ENCODE peak calls at places on chromosomes 4 and X, in four cellular contexts. C is AG04449, Y is AG09309, J is progenitor cell of endocrine pancreas. L is an unnamed sample.

GRCh38 chr4:133559987-133560386 is 410.9 kb downstream of the PCDH10 start:
- DNase-seq in J (no peak), Y (no peak), C (no peak), L (no peak)

GRCh38 chr4:3344104-3344503 is 51.3 kb downstream of the RGS12 start:
- DNase-seq in C (no peak), J (no peak), Y (no peak), L (no peak)

GRCh38 chrX:40719218-40719617 is 16.1 kb downstream of the MED14 start:
- DNase-seq in Y (no peak), C (no peak), J (no peak), L (no peak)

GRCh38 chr4:154329268-154329858 is 162.2 kb downstream of the DCHS2 start:
- DNase-seq in Y (no peak), C (no peak), J (no peak), L (peak)

GRCh38 chr4:8938623-8939022 is 67.0 kb upstream of the HMX1 start:
- DNase-seq in C (no peak), J (no peak), Y (no peak), L (no peak)

GRCh38 chr4:99652596-99653436 is 4.8 kb downstream of the C4orf54 start:
- DNase-seq in J (no peak), Y (no peak), C (no peak), L (no peak)

GRCh38 chr4:129545599-129546278 is 449.8 kb downstream of the C4orf33 start:
- DNase-seq in C (no peak), Y (no peak), J (no peak), L (no peak)

GRCh38 chr4:128371004-128371777 is 83.6 kb upstream of the PGRMC2 start:
- DNase-seq in C (peak), Y (no peak), J (no peak), L (no peak)

GRCh38 chr4:22465349-22465748 is 50.5 kb downstream of the ADGRA3 start:
- DNase-seq in J (no peak), Y (no peak), C (no peak), L (no peak)

GRCh38 chrX:47499291-47499690 is 16.3 kb upstream of the ZNF41 start:
- DNase-seq in Y (no peak), C (no peak), J (no peak), L (no peak)

GRCh38 chr4:2155246-2155645 is 86.7 kb downstream of the HAUS3 start:
- DNase-seq in J (no peak), C (no peak), Y (no peak), L (no peak)

GRCh38 chr4:48899950-48900349 is 6.6 kb downstream of the OCIAD2 start:
- DNase-seq in C (no peak), Y (no peak), J (no peak), L (no peak)

GRCh38 chrX:39492495-39493162 is 605.1 kb downstream of the BCOR start:
- DNase-seq in C (no peak), Y (no peak), J (no peak), L (no peak)

GRCh38 chr4:125736057-125736456 is 421.3 kb downstream of the FAT4 start:
- DNase-seq in Y (no peak), J (no peak), C (no peak), L (no peak)

GRCh38 chr4:89674876-89675459 is 162.0 kb downstream of the SNCA start:
- DNase-seq in C (no peak), Y (no peak), J (no peak), L (no peak)

GRCh38 chr4:119210760-119211159 is 1.8 kb upstream of the USP53 start:
- DNase-seq in Y (no peak), C (no peak), J (no peak), L (no peak)

GRCh38 chr4:138158746-138159297 is 83.3 kb downstream of the SLC7A11 start:
- DNase-seq in Y (peak), J (no peak), C (peak), L (no peak)

GRCh38 chr4:105630670-105631655 is 77.5 kb downstream of the INTS12 start:
- DNase-seq in Y (no peak), C (no peak), J (no peak), L (no peak)

GRCh38 chr4:113553082-113553481 is 208.5 kb downstream of the CAMK2D start:
- DNase-seq in Y (no peak), J (no peak), C (no peak), L (no peak)

GRCh38 chr4:187478292-187479205 is 517.0 kb upstream of the ZFP42 start:
- DNase-seq in J (no peak), C (peak), Y (peak), L (no peak)

GRCh38 chr4:173013232-173013932 is 155.2 kb upstream of the GALNT7 start:
- DNase-seq in J (peak), Y (no peak), C (no peak), L (peak)

GRCh38 chr4:604131-604530 is 21.2 kb upstream of the PDE6B start:
- DNase-seq in C (no peak), Y (no peak), J (no peak), L (peak)

GRCh38 chr4:75557696-75558095 is 1.8 kb downstream of the ODAPH start:
- DNase-seq in J (no peak), C (no peak), Y (no peak), L (no peak)

GRCh38 chr4:125368684-125369083 is 53.9 kb downstream of the FAT4 start:
- DNase-seq in J (no peak), C (peak), Y (peak), L (no peak)

DNA sequence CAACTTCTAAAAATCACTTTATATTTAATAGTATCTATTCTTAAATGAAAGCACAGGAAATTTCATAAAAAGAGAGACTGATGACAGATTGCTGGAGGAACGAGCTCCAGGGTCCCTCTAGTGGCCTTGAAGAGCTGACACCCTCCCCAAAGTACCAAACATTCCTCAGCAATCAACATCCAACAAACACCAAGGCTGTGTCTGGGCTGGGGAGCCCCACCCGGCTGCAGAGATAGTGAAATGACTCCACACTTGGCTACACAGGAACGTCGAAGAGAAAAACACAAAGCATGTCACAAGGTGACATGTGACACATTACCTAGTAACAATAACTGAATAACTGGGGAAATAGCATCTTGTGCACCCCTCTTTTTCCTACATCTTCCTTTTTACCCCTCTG is 45.6 kb downstream of the SLC39A8 start:
- DNase-seq in C (no peak), J (peak), Y (peak), L (peak)
- TF ChIP-seq CTCF in C (peak), J (peak), Y (peak), L (peak)

GRCh38 chrX:19440713-19441112 is 74.6 kb downstream of the MAP3K15 start:
- DNase-seq in Y (no peak), J (no peak), C (peak), L (no peak)

GRCh38 chrX:19443886-19444530 is 71.3 kb downstream of the MAP3K15 start:
- DNase-seq in C (no peak), Y (no peak), J (no peak), L (no peak)

GRCh38 chrX:19448077-19448476 is 67.2 kb downstream of the MAP3K15 start:
- DNase-seq in C (no peak), J (no peak), Y (no peak), L (no peak)

DNA sequence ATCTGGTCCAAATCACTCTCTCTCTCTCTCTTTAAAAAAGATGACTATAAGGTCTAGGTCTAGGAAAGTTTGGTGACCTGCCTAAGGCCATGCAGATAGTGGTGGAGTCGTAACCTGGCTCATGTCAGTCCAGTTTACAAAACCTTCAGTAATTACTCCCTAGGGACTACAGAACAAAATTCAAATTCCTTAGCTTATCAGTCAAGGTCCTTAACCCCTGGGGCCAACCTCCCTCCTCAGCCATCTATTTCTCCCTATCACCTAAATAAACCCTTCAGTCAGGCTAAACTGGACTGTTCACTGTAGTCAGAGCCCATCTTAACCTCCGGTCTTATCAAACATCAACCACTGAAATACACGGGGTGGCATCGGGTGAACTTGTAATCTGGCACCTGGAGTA is 68.9 kb downstream of the MAP3K15 start:
- DNase-seq in J (no peak), C (no peak), Y (no peak), L (no peak)
- TF ChIP-seq CTCF in J (no peak), C (no peak), Y (no peak), L (no peak)

GRCh38 chrX:68196939-68197791 is 236.1 kb downstream of the OPHN1 start:
- DNase-seq in Y (no peak), C (no peak), J (peak), L (peak)
- TF ChIP-seq CTCF in Y (peak), C (peak), J (peak), L (peak)

DNA sequence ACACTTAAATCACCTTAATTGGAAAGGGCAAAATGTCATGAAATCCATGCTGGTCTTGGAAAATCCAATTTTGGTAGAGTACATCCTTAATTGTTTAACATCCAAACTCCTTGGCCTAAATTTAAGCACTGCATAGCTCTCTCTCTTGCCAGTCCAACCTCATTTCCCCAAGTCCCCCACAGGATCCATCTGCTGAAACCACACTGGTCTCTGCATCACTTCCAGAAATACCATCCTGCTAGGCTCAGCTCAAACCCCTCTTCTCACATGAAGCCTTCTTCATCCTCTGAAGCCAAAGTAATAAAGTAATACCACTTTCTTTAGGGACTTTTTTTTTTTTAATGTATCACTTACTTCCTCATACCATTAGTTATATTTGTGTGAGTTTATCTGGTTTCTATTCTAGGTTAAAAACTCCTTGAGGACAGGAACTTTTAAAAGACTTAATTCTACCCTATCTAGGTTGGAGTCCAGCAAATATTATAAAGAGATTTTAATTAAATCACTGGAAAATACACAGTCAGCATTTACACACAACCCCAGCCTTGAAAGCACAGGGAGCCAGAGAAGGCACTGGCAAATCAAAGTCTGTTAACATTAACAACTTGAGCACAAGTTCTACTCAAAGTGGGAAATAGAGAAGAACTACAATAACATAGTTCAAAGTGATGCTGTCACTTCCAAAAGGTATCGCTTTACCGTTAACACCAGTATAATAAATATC is 16.7 kb upstream of the KLF3 start:
- DNase-seq in C (no peak), Y (no peak), J (no peak), L (no peak)
- TF ChIP-seq CTCF in C (no peak), Y (no peak), J (no peak), L (no peak)